ENCODE peak calls at places on chromosomes 6 and 20, in five cellular contexts. S is transverse colon, G is adrenal gland, U is uterus, B is stomach. A is an unnamed sample. For H3K4me1, the result is how much of the 10 kb centered on the place peaks cover.

GRCh38 chr6:158863646-158864045 is 44.5 kb upstream of the EZR start:
- DNase-seq in B (no peak), U (no peak), S (no peak), G (no peak), A (no peak)

GRCh38 chr6:22770042-22770441 is 200.7 kb downstream of the HDGFL1 start:
- DNase-seq in S (no peak), U (no peak), B (no peak), G (no peak), A (no peak)

GRCh38 chr20:33160681-33161080 is 7.3 kb upstream of the BPIFA2 start:
- DNase-seq in G (no peak), U (no peak), S (no peak), B (no peak), A (no peak)

GRCh38 chr6:2940010-2940850 is 31.1 kb downstream of the SERPINB6 start:
- DNase-seq in G (no peak), S (no peak), B (peak), U (no peak), A (peak)

GRCh38 chr6:31829633-31830492 is 2.3 kb downstream of the HSPA1B start:
- DNase-seq in G (no peak), U (no peak), B (no peak), S (no peak), A (no peak)

GRCh38 chr20:45994761-45995160 is 13.9 kb upstream of the MMP9 start:
- DNase-seq in B (no peak), G (no peak), U (no peak), S (no peak), A (peak)

GRCh38 chr6:154917941-154918340 is 77.2 kb upstream of the TIAM2 start:
- DNase-seq in B (no peak), G (no peak), U (no peak), S (no peak), A (no peak)

GRCh38 chr20:50292324-50293243 is 102.0 kb downstream of the CEBPB start:
- DNase-seq in B (peak), S (peak), U (peak), G (peak), A (peak)

GRCh38 chr6:134908906-134909516 is 40.9 kb downstream of the ALDH8A1 start:
- DNase-seq in U (peak), S (peak), G (peak), B (peak), A (peak)

GRCh38 chr20:41408131-41408789 is 41.6 kb upstream of the EMILIN3 start:
- DNase-seq in B (no peak), G (no peak), U (no peak), S (peak), A (no peak)

GRCh38 chr6:25660512-25660911 is 8.5 kb downstream of the SCGN start:
- DNase-seq in S (no peak), G (peak), U (no peak), B (no peak), A (no peak)

GRCh38 chr6:138987299-138987642 is 782 bp downstream of the REPS1 start:
- DNase-seq in S (no peak), G (peak), U (peak), B (no peak), A (no peak)

GRCh38 chr6:45577836-45578504 is 200.2 kb upstream of the SUPT3H start:
- DNase-seq in B (no peak), G (no peak), U (no peak), S (no peak), A (no peak)

GRCh38 chr6:30691208-30691872 is 556 bp upstream of the NRM start:
- DNase-seq in S (no peak), U (no peak), B (no peak), G (no peak), A (no peak)

GRCh38 chr6:30688569-30688968 is 2.1 kb upstream of the PPP1R18 start:
- DNase-seq in G (no peak), U (no peak), B (no peak), S (peak), A (no peak)

GRCh38 chr6:30689022-30689865 is 1.5 kb downstream of the NRM start:
- DNase-seq in U (no peak), B (no peak), S (no peak), G (no peak), A (no peak)

GRCh38 chr6:30689985-30690384 is 799 bp downstream of the NRM start:
- DNase-seq in U (no peak), G (no peak), B (no peak), S (no peak), A (no peak)

DNA sequence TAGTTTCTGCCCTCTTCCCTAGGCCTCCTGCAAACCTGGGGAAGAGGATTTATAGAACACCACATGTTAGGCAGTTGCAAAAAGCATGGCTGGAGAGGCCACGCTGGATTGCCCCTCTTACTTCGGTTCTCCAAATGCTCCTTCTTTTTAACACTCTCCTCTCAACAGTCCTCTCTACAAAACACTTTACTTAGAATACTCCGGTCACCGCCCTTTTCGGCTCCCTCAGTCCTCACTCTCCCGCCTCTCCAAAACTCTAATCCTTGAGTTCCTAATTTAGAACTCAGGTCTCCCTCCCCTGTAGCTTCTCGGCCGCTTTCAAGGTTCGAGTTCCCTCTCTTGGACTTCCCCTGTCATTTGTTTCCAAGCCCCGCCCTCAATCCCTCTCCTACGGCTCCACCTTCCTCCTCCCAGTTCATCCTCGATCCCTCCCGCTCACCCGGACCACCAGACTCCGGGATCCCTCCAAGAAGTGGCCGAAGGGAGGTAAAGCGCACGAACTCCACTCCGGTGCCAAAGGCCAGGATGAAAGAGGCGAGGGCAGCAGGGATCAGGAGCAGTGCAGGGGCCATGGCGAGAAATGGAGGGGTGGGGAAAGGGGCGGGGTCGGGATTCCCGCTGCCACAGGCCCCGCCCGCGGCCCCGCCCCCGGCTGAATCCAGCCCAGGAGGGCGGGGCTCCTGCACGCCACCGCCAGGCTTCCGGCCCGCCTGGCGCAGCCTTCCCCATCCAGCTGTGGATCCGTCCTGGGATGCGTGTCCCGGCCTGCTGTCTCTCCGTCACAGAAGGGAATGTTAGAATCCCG is at the start of gene NRM:
- DNase-seq in S (peak), B (peak), U (peak), G (peak), A (peak)
- TF ChIP-seq POLR2A in S (peak), B (no peak), U (no peak), G (no peak), A (no peak)

DNA sequence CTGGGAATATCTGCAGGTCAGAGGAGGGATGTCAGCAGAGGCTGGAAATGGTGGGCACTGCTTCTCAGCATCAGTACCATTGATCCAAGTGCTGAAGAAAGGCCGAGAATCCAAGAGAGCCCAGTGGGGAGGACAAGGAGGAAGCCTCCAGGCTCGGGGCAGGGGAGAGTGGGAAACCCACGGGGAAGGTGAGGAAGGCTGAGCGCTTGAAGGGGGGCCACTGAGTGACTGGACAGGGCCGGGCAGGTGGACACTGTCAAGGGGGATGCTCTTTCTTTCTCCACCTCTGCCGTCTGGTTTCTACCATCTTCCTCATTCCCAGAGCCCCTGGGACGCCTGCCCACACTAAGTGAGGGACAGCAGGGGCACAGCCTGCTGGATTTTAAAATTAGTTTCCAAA is 335.0 kb downstream of the CDH4 start:
- DNase-seq in S (no peak), U (no peak), G (no peak), B (no peak), A (no peak)
- H3K4me1 ChIP-seq in S (under half), U (under half), G (under half), B (under half), A (under half)

GRCh38 chr6:37819177-37819801 is at the start of gene ZFAND3:
- DNase-seq in B (peak), U (peak), G (peak), S (peak), A (peak)
- TF ChIP-seq POLR2A in B (no peak), U (peak), G (no peak), S (peak), A (peak)

DNA sequence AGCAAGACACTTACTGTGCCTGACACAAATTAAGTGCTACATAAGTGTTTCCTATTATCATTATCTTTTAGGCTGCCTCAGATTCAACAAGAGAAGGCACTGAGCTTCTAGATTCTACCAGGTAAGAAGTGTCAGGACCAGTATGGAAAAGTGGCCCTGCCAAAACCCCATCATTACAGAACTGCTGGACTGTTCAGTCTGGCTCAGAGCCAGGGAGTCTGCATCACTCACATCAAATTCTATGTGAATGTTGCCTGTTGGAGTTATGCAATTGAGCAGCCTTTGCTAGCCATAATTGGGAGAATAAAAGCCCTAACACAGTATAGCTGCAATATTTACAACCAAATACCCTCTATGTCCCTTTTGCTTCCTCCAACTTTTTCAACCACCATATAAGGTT is 70.9 kb downstream of the ATG5 start:
- DNase-seq in U (no peak), B (no peak), S (no peak), G (no peak), A (no peak)
- H3K4me1 ChIP-seq in U (under half), B (under half), S (under half), G (under half), A (under half)

DNA sequence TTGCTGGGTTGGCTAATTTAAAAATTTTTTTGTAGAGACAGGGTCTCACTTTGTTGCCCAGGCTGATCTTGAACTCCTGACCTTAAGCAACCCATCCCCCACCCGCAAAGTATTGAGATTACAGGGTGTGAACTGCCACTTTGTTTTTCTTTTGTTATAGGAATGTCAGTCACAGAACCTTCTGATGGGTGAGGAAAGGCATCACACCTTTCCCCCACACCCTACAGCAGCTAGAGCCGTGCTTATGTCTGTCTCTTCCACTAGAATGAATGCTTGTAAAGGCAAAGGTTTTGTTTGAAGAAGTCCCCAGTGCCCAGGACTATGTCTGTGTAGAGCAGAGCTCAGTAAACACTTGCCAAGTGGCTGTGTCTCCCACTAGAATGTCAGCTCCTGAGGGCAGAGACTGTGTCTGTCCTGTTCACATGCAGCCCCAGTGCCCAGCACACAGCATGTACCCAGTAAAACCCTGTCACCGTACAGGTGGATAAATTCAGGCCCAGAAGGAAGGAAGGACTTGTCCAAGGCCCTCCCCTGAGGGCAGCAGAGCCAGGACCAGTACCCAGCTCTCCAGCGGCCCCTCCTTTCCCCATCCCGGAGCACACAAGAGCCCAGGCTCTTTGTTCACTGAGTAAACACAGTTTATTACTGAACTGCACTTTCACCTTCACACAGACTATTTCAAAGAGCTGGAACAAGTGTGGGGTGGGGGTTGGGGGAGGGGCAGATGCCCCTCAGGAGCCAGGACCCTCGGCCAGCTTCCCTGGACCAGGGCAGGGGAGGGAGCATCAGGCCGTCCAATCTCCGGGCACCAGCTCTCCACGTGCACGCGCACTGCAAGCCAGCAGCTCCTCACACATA is 26.4 kb downstream of the COX4I2 start:
- DNase-seq in G (no peak), S (peak), B (peak), U (no peak), A (no peak)
- TF ChIP-seq POLR2A in G (no peak), S (peak), B (no peak), U (no peak), A (peak)

DNA sequence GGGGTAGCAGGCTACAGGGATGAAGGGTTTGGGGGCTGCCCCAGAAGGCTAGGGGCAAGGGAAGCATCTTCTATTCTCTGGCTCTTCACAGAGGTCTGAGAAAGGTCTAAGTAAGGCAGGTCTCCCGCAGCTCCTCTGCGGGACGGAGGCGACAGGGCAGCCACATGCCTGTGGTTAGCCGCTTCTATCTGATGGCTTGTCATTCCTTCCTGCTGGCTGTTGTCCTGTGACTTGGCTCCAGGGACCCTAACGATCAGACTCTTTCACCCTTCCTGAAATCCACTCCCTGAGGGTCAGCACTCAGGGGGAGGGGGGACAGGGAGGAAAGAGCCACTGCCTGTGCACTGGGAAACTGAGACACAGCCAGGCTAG is 673 bp downstream of the CST7 start:
- DNase-seq in U (no peak), B (peak), G (no peak), S (no peak), A (no peak)
- H3K4me1 ChIP-seq in U (under half), B (under half), G (under half), S (under half), A (under half)

GRCh38 chr6:291697-292505 is at the start of gene DUSP22:
- DNase-seq in S (peak), B (peak), G (peak), U (peak), A (peak)

GRCh38 chr6:294656-295565 is 2.6 kb downstream of the DUSP22 start:
- DNase-seq in B (no peak), S (no peak), G (no peak), U (no peak), A (no peak)

GRCh38 chr6:291148-291696 is 1.1 kb upstream of the DUSP22 start:
- DNase-seq in B (no peak), U (no peak), S (no peak), G (no peak), A (no peak)

GRCh38 chr6:292506-293184 is 358 bp downstream of the DUSP22 start:
- DNase-seq in U (peak), S (peak), G (peak), B (peak), A (peak)

GRCh38 chr6:293185-294174 is 1.2 kb downstream of the DUSP22 start:
- DNase-seq in B (no peak), S (peak), U (peak), G (no peak), A (no peak)
- TF ChIP-seq POLR2A in B (no peak), S (no peak), U (no peak), G (no peak), A (no peak)